ENCODE peak calls at places on chromosomes 4 and X, in eight cellular contexts. One of them, this sample, is unnamed.
A peak's percentile ranks its signal among the peaks of the same experiment; 100 is the strongest.

GRCh38 chrX:2147928-2148327 is 352.8 kb downstream of the DHRSX start:
- DNase-seq in colonic mucosa: no peak
- DNase-seq in endodermal cell: no peak
- DNase-seq in CD8-positive, alpha-beta memory T cell: no peak
- DNase-seq in IMR-90: no peak
- DNase-seq in upper lobe of right lung: no peak
- DNase-seq in aorta: no peak
- DNase-seq in psoas muscle: no peak
- DNase-seq in this sample: no peak

GRCh38 chr4:79078339-79078738 is 139.1 kb upstream of the PAQR3 start:
- DNase-seq in psoas muscle: no peak
- DNase-seq in upper lobe of right lung: no peak
- DNase-seq in CD8-positive, alpha-beta memory T cell: no peak
- DNase-seq in aorta: no peak
- DNase-seq in endodermal cell: no peak
- DNase-seq in IMR-90: no peak
- DNase-seq in colonic mucosa: no peak
- DNase-seq in this sample: no peak

GRCh38 chr4:23889814-23890269 is at the start of gene PPARGC1A:
- DNase-seq in IMR-90: peak; percentile 50
- DNase-seq in upper lobe of right lung: peak; percentile 68
- DNase-seq in psoas muscle: peak; percentile 51
- DNase-seq in endodermal cell: peak; percentile 72
- DNase-seq in CD8-positive, alpha-beta memory T cell: no peak
- DNase-seq in aorta: peak; percentile 69
- DNase-seq in colonic mucosa: peak; percentile 87
- DNase-seq in this sample: no peak

GRCh38 chr4:7829687-7830580 is 109.7 kb downstream of the AFAP1 start:
- DNase-seq in upper lobe of right lung: no peak
- DNase-seq in IMR-90: no peak
- DNase-seq in endodermal cell: no peak
- DNase-seq in psoas muscle: no peak
- DNase-seq in colonic mucosa: peak; percentile 66
- DNase-seq in CD8-positive, alpha-beta memory T cell: no peak
- DNase-seq in aorta: no peak
- DNase-seq in this sample: no peak

GRCh38 chr4:119581480-119581879 is 47.1 kb downstream of the PDE5A start:
- DNase-seq in upper lobe of right lung: no peak
- DNase-seq in IMR-90: no peak
- DNase-seq in aorta: no peak
- DNase-seq in CD8-positive, alpha-beta memory T cell: no peak
- DNase-seq in psoas muscle: no peak
- DNase-seq in colonic mucosa: no peak
- DNase-seq in endodermal cell: no peak
- DNase-seq in this sample: no peak

GRCh38 chr4:6902318-6903042 is 7.1 kb upstream of the TBC1D14 start:
- DNase-seq in endodermal cell: peak; percentile 64
- DNase-seq in aorta: no peak
- DNase-seq in IMR-90: no peak
- DNase-seq in upper lobe of right lung: no peak
- DNase-seq in psoas muscle: no peak
- DNase-seq in CD8-positive, alpha-beta memory T cell: no peak
- DNase-seq in colonic mucosa: no peak
- DNase-seq in this sample: no peak

GRCh38 chrX:23483396-23483795 is 148.7 kb downstream of the PTCHD1 start:
- DNase-seq in IMR-90: no peak
- DNase-seq in upper lobe of right lung: no peak
- DNase-seq in CD8-positive, alpha-beta memory T cell: no peak
- DNase-seq in endodermal cell: no peak
- DNase-seq in colonic mucosa: no peak
- DNase-seq in psoas muscle: no peak
- DNase-seq in aorta: no peak
- DNase-seq in this sample: no peak

GRCh38 chr4:37890501-37891220 is at the start of gene TBC1D1:
- DNase-seq in upper lobe of right lung: peak; percentile 90
- DNase-seq in CD8-positive, alpha-beta memory T cell: peak; percentile 3
- DNase-seq in IMR-90: no peak
- DNase-seq in colonic mucosa: peak; percentile 75
- DNase-seq in psoas muscle: peak; percentile 70
- DNase-seq in aorta: peak; percentile 91
- DNase-seq in endodermal cell: peak; percentile 74
- DNase-seq in this sample: no peak

GRCh38 chr4:20764353-20764752 is 64.1 kb downstream of the PACRGL start:
- DNase-seq in upper lobe of right lung: no peak
- DNase-seq in endodermal cell: no peak
- DNase-seq in colonic mucosa: no peak
- DNase-seq in CD8-positive, alpha-beta memory T cell: no peak
- DNase-seq in aorta: no peak
- DNase-seq in psoas muscle: no peak
- DNase-seq in IMR-90: peak; percentile 28
- DNase-seq in this sample: no peak

GRCh38 chrX:135112096-135112729 is 8.1 kb downstream of the ETDB start:
- DNase-seq in IMR-90: peak; percentile 31
- DNase-seq in psoas muscle: no peak
- DNase-seq in upper lobe of right lung: no peak
- DNase-seq in endodermal cell: peak; percentile 81
- DNase-seq in aorta: no peak
- DNase-seq in colonic mucosa: peak; percentile 33
- DNase-seq in CD8-positive, alpha-beta memory T cell: peak; percentile 27
- DNase-seq in this sample: no peak

DNA sequence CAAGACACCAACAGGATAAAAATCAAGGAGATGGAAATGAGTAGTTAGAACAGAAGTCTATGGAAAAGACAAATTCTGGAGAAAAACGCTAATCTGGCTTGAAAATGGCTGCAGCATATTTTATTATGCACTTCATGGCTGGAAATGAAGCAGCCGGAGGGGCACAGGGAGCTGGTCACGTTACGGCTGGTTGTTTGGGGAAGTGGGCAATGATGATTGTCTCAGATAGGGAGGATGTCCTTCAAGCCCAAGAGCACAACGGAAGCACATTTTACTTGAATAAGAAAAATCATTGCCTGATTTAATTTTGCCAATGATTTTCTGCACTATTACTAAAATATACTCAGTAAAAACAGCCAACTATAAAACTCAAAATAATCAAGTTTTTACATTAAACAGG is 27.2 kb upstream of the MAPK10 start:
- DNase-seq in CD8-positive, alpha-beta memory T cell: no peak
- DNase-seq in upper lobe of right lung: no peak
- DNase-seq in psoas muscle: no peak
- DNase-seq in endodermal cell: no peak
- DNase-seq in aorta: no peak
- DNase-seq in IMR-90: no peak
- DNase-seq in colonic mucosa: no peak
- DNase-seq in this sample: no peak
- H3K4me3 ChIP-seq in CD8-positive, alpha-beta memory T cell: no peak overlapping the region
- H3K4me3 ChIP-seq in upper lobe of right lung: no peak overlapping the region
- H3K4me3 ChIP-seq in psoas muscle: no peak overlapping the region
- H3K4me3 ChIP-seq in endodermal cell: no peak overlapping the region
- H3K4me3 ChIP-seq in aorta: no peak overlapping the region
- H3K4me3 ChIP-seq in IMR-90: no peak overlapping the region
- H3K4me3 ChIP-seq in colonic mucosa: no peak overlapping the region
- H3K4me3 ChIP-seq in this sample: no peak overlapping the region

GRCh38 chrX:41224606-41225005 is 109.4 kb upstream of the DDX3X start:
- DNase-seq in colonic mucosa: no peak
- DNase-seq in IMR-90: no peak
- DNase-seq in psoas muscle: no peak
- DNase-seq in endodermal cell: no peak
- DNase-seq in CD8-positive, alpha-beta memory T cell: no peak
- DNase-seq in upper lobe of right lung: no peak
- DNase-seq in aorta: no peak
- DNase-seq in this sample: no peak
- H3K36me3 ChIP-seq in colonic mucosa: peaks cover 6% of the 10 kb centered on the region
- H3K36me3 ChIP-seq in IMR-90: peaks cover 15% of the 10 kb centered on the region
- H3K36me3 ChIP-seq in psoas muscle: peaks cover 96% of the 10 kb centered on the region
- H3K36me3 ChIP-seq in endodermal cell: peaks cover 69% of the 10 kb centered on the region
- H3K36me3 ChIP-seq in CD8-positive, alpha-beta memory T cell: peaks cover 14% of the 10 kb centered on the region
- H3K36me3 ChIP-seq in upper lobe of right lung: peaks cover 79% of the 10 kb centered on the region
- H3K36me3 ChIP-seq in aorta: no peaks in the 10 kb centered on the region
- H3K36me3 ChIP-seq in this sample: peaks cover 43% of the 10 kb centered on the region

DNA sequence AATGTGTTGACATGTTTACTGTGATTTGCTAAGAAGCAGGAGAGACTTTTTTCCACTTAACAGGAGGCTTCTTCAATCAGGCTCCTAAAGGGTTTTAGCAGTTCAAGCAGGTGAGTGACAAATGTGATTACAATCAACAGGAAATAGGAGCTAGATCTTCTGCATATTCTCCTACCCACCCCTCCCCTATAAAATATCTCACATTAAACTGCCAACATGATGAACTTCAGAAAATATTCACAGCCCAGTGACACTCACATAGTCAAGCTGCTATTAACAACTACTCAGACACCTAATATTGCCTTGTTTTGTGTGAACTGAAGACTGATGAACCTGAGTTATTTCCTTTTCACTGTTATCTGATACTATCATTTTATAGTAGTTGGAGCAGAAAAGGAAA is 55.9 kb upstream of the ANTXR2 start:
- DNase-seq in upper lobe of right lung: no peak
- DNase-seq in endodermal cell: no peak
- DNase-seq in colonic mucosa: no peak
- DNase-seq in CD8-positive, alpha-beta memory T cell: no peak
- DNase-seq in aorta: no peak
- DNase-seq in IMR-90: no peak
- DNase-seq in psoas muscle: no peak
- DNase-seq in this sample: no peak
- H3K4me1 ChIP-seq in upper lobe of right lung: no peaks in the 10 kb centered on the region
- H3K4me1 ChIP-seq in endodermal cell: peaks cover 9% of the 10 kb centered on the region
- H3K4me1 ChIP-seq in colonic mucosa: no peaks in the 10 kb centered on the region
- H3K4me1 ChIP-seq in CD8-positive, alpha-beta memory T cell: peaks cover 46% of the 10 kb centered on the region
- H3K4me1 ChIP-seq in aorta: no peaks in the 10 kb centered on the region
- H3K4me1 ChIP-seq in IMR-90: peaks cover 5% of the 10 kb centered on the region
- H3K4me1 ChIP-seq in psoas muscle: no peaks in the 10 kb centered on the region
- H3K4me1 ChIP-seq in this sample: peaks cover 37% of the 10 kb centered on the region

GRCh38 chr4:39446483-39446841 is 12.3 kb downstream of the RPL9 start:
- DNase-seq in aorta: no peak
- DNase-seq in CD8-positive, alpha-beta memory T cell: no peak
- DNase-seq in upper lobe of right lung: no peak
- DNase-seq in psoas muscle: peak; percentile 12
- DNase-seq in endodermal cell: peak; percentile 47
- DNase-seq in IMR-90: no peak
- DNase-seq in colonic mucosa: no peak
- DNase-seq in this sample: no peak

GRCh38 chr4:39442910-39443480 is 15.7 kb downstream of the RPL9 start:
- DNase-seq in endodermal cell: no peak
- DNase-seq in IMR-90: no peak
- DNase-seq in aorta: no peak
- DNase-seq in upper lobe of right lung: no peak
- DNase-seq in colonic mucosa: no peak
- DNase-seq in CD8-positive, alpha-beta memory T cell: no peak
- DNase-seq in psoas muscle: no peak
- DNase-seq in this sample: no peak

GRCh38 chr4:39450618-39451017 is 8.1 kb downstream of the RPL9 start:
- DNase-seq in aorta: no peak
- DNase-seq in psoas muscle: no peak
- DNase-seq in upper lobe of right lung: no peak
- DNase-seq in IMR-90: no peak
- DNase-seq in CD8-positive, alpha-beta memory T cell: no peak
- DNase-seq in colonic mucosa: no peak
- DNase-seq in endodermal cell: no peak
- DNase-seq in this sample: no peak

GRCh38 chr4:39451423-39452023 is 7.2 kb downstream of the RPL9 start:
- DNase-seq in colonic mucosa: no peak
- DNase-seq in aorta: no peak
- DNase-seq in CD8-positive, alpha-beta memory T cell: no peak
- DNase-seq in IMR-90: no peak
- DNase-seq in psoas muscle: no peak
- DNase-seq in endodermal cell: no peak
- DNase-seq in upper lobe of right lung: no peak
- DNase-seq in this sample: no peak

DNA sequence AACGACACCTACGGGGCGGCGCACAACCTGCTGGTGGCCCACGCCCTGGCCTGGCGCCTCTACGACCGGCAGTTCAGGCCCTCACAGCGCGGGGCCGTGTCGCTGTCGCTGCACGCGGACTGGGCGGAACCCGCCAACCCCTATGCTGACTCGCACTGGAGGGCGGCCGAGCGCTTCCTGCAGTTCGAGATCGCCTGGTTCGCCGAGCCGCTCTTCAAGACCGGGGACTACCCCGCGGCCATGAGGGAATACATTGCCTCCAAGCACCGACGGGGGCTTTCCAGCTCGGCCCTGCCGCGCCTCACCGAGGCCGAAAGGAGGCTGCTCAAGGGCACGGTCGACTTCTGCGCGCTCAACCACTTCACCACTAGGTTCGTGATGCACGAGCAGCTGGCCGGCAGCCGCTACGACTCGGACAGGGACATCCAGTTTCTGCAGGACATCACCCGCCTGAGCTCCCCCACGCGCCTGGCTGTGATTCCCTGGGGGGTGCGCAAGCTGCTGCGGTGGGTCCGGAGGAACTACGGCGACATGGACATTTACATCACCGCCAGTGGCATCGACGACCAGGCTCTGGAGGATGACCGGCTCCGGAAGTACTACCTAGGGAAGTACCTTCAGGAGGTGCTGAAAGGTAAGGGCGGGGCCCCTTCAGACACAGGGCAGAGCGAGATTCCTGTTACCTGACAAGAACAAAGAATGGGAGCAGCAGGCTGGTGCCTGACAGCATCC is 11.7 kb downstream of the RPL9 start:
- DNase-seq in IMR-90: peak; percentile 28
- DNase-seq in upper lobe of right lung: peak; percentile 89
- DNase-seq in aorta: peak; percentile 84
- DNase-seq in colonic mucosa: peak; percentile 78
- DNase-seq in psoas muscle: peak; percentile 55
- DNase-seq in CD8-positive, alpha-beta memory T cell: peak; percentile 31
- DNase-seq in endodermal cell: peak; percentile 91
- DNase-seq in this sample: peak; percentile 15
- H3K4me3 ChIP-seq in IMR-90: peak overlapping the region; percentile 17
- H3K4me3 ChIP-seq in upper lobe of right lung: peak overlapping the region; percentile 49
- H3K4me3 ChIP-seq in aorta: no peak overlapping the region
- H3K4me3 ChIP-seq in colonic mucosa: peak overlapping the region; percentile 46
- H3K4me3 ChIP-seq in psoas muscle: peak overlapping the region; percentile 53
- H3K4me3 ChIP-seq in CD8-positive, alpha-beta memory T cell: peak overlapping the region; percentile 53
- H3K4me3 ChIP-seq in endodermal cell: no peak overlapping the region
- H3K4me3 ChIP-seq in this sample: peak overlapping the region; percentile 52

DNA sequence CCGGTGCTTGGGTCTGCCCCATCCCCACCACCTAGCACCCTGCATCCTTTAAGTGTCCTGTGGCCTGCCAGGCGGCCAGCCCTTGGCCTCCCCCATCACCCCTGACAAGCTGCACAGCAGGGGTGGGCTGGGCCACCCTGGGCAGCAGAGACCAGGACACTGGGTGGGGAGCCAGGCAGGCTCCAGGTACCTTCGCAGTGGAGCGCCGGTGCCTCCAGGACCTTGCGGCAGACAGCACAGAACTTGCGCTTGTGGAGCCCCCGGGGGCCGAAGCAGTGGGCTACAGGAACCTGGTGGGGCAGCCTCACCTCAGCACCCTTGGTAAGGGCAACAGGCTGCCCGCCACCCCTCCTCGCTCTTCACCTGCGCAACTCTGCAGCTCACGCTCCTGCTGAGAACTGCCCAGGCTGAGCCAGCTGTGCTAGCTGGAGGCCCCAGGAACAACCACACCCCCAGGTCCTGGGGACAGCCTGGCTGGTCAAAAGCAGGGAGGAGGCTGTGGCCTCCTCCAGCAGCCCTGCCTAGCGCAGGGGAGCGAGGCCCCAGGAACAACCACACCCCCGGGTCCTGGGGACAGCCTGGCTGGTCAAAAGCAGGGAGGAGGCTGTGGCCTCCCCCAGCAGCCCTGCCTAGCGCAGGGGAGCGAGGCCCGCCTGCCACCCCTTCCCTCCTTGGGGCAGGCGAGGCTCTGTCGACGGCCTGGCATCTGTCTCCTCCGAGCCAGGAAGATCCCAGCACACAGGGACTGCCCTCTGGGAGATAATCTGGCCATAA is 4.6 kb downstream of the DGKQ start:
- DNase-seq in aorta: no peak
- DNase-seq in upper lobe of right lung: no peak
- DNase-seq in CD8-positive, alpha-beta memory T cell: no peak
- DNase-seq in colonic mucosa: no peak
- DNase-seq in IMR-90: no peak
- DNase-seq in endodermal cell: no peak
- DNase-seq in psoas muscle: no peak
- DNase-seq in this sample: no peak
- H3K36me3 ChIP-seq in aorta: no peaks in the 10 kb centered on the region
- H3K36me3 ChIP-seq in upper lobe of right lung: peaks cover 16% of the 10 kb centered on the region
- H3K36me3 ChIP-seq in CD8-positive, alpha-beta memory T cell: no peaks in the 10 kb centered on the region
- H3K36me3 ChIP-seq in colonic mucosa: peaks cover 3% of the 10 kb centered on the region
- H3K36me3 ChIP-seq in IMR-90: peaks cover 29% of the 10 kb centered on the region
- H3K36me3 ChIP-seq in endodermal cell: no peaks in the 10 kb centered on the region
- H3K36me3 ChIP-seq in psoas muscle: peaks cover 14% of the 10 kb centered on the region
- H3K36me3 ChIP-seq in this sample: peaks cover 7% of the 10 kb centered on the region

This sample was measured in effector memory CD4-positive, alpha-beta T cell.